ENCODE peak calls at places on chromosomes 7 and 10, in ten cellular contexts. D is EL; T is stimulated activated CD4-positive, alpha-beta T cell treated with anti-CD3 and anti-CD28 coated beads, Interleukin-2, amount 100 ng/mL, for 48 hours; B is T follicular helper cell; J is non-pigmented ciliary epithelial cell; S is NCI-H2107; O is HCT116; F is brain microvascular endothelial cell; I is neural progenitor cell; H is myocyte. X is an unnamed sample.

GRCh38 chr7:133910761-133911160 is 216.4 kb upstream of the LRGUK start:
- DNase-seq in D (no peak), T (no peak), B (no peak), J (no peak), S (peak), O (no peak), F (no peak), I (no peak), H (no peak), X (no peak)

GRCh38 chr10:80473692-80474596 is 19.8 kb downstream of the TSPAN14 start:
- DNase-seq in D (peak), T (no peak), B (no peak), J (no peak), S (no peak), O (no peak), F (no peak), I (no peak), H (peak), X (no peak)

GRCh38 chr7:93327006-93327633 is 95.0 kb downstream of the VPS50 start:
- DNase-seq in D (peak), T (no peak), B (no peak), J (peak), S (no peak), O (peak), F (peak), I (no peak), H (peak), X (no peak)

GRCh38 chr10:129531195-129531968 is 64.3 kb downstream of the MGMT start:
- DNase-seq in D (peak), T (no peak), B (no peak), J (peak), S (no peak), O (peak), F (peak), I (peak), H (no peak), X (no peak)

GRCh38 chr10:113303747-113304146 is 249.1 kb upstream of the HABP2 start:
- DNase-seq in D (peak), T (no peak), B (no peak), J (no peak), S (no peak), O (no peak), F (peak), I (no peak), H (no peak), X (no peak)

GRCh38 chr10:17951868-17952371 is at the start of gene SLC39A12:
- DNase-seq in D (peak), T (no peak), B (no peak), J (peak), S (no peak), O (no peak), F (peak), I (no peak), H (no peak), X (no peak)

GRCh38 chr10:93471110-93471651 is 11.0 kb downstream of the MYOF start:
- DNase-seq in D (peak), T (no peak), B (no peak), J (peak), S (no peak), O (peak), F (peak), I (no peak), H (peak), X (no peak)

GRCh38 chr10:132144086-132144485 is 42.7 kb upstream of the DPYSL4 start:
- DNase-seq in D (no peak), T (no peak), B (no peak), J (no peak), S (no peak), O (no peak), F (no peak), I (no peak), H (no peak), X (no peak)

GRCh38 chr7:139034855-139035587 is 821 bp downstream of the ZC3HAV1L start:
- DNase-seq in D (peak), T (peak), B (no peak), J (no peak), S (no peak), O (no peak), F (peak), I (peak), H (peak), X (no peak)

X was measured in effector memory CD4-positive, alpha-beta T cell.